ENCODE peak calls at places on chromosomes 3 and 15, in five cellular contexts. B is sigmoid colon, S is suprapubic skin, O is body of pancreas, W is K562. Q is an unnamed sample.

GRCh38 chr15:83287541-83288027 is 3.1 kb upstream of the BNC1 start:
- DNase-seq in B (no peak), S (no peak), O (no peak), W (no peak), Q (no peak)

GRCh38 chr3:121951291-121951690 is 57.1 kb downstream of the SLC15A2 start:
- DNase-seq in B (no peak), S (no peak), O (no peak), W (no peak), Q (no peak)

GRCh38 chr3:100709840-100710235 is 544 bp downstream of the TFG start:
- DNase-seq in B (peak; percentile 72), S (no peak), O (peak; percentile 38), W (peak; percentile 61), Q (peak; percentile 64)

GRCh38 chr15:54099010-54099409 is 120.8 kb downstream of the UNC13C start:
- DNase-seq in B (no peak), S (no peak), O (no peak), W (no peak), Q (no peak)

GRCh38 chr3:185656321-185656840 is 70.3 kb downstream of the SENP2 start:
- DNase-seq in B (peak; percentile 88), S (peak; percentile 83), O (no peak), W (no peak), Q (peak; percentile 56)

GRCh38 chr15:68783226-68784054 is 37.3 kb downstream of the ANP32A start:
- DNase-seq in B (peak; percentile 63), S (peak; percentile 61), O (peak; percentile 71), W (peak; percentile 59), Q (no peak)

GRCh38 chr3:24299801-24300626 is 194.6 kb downstream of the THRB start:
- DNase-seq in B (no peak), S (no peak), O (no peak), W (peak; percentile 20), Q (no peak)

GRCh38 chr15:49121901-49122300 is 33.5 kb downstream of the COPS2 start:
- DNase-seq in B (no peak), S (no peak), O (no peak), W (no peak), Q (no peak)

GRCh38 chr3:139434764-139435291 is 41.5 kb downstream of the RBP2 start:
- DNase-seq in B (no peak), S (no peak), O (no peak), W (no peak), Q (no peak)

GRCh38 chr15:62612183-62612733 is 430.3 kb upstream of the TPM1 start:
- DNase-seq in B (no peak), S (no peak), O (no peak), W (no peak), Q (no peak)

GRCh38 chr15:89385596-89386242 is 51.1 kb upstream of the POLG start:
- DNase-seq in B (no peak), S (no peak), O (no peak), W (no peak), Q (no peak)

GRCh38 chr3:10334461-10334860 is 13.5 kb upstream of the SEC13 start:
- DNase-seq in B (no peak), S (no peak), O (no peak), W (peak; percentile 72), Q (peak; percentile 30)

GRCh38 chr3:23888617-23889228 is 28.1 kb downstream of the NKIRAS1 start:
- DNase-seq in B (no peak), S (no peak), O (no peak), W (no peak), Q (no peak)

GRCh38 chr3:16918683-16919025 is 33.9 kb downstream of the PLCL2 start:
- DNase-seq in B (no peak), S (no peak), O (no peak), W (no peak), Q (no peak)
- TF ChIP-seq POLR2A in B (no peak), S (no peak), O (no peak), W (no peak), Q (no peak)

GRCh38 chr3:177056927-177057326 is 140.4 kb downstream of the TBL1XR1 start:
- DNase-seq in B (no peak), S (no peak), O (no peak), W (no peak), Q (no peak)

GRCh38 chr3:177058647-177059046 is 138.6 kb downstream of the TBL1XR1 start:
- DNase-seq in B (no peak), S (no peak), O (no peak), W (no peak), Q (no peak)

GRCh38 chr3:177053107-177053506 is 144.2 kb downstream of the TBL1XR1 start:
- DNase-seq in B (no peak), S (no peak), O (no peak), W (no peak), Q (no peak)

GRCh38 chr3:177057768-177058167 is 139.5 kb downstream of the TBL1XR1 start:
- DNase-seq in B (no peak), S (no peak), O (no peak), W (no peak), Q (no peak)

DNA sequence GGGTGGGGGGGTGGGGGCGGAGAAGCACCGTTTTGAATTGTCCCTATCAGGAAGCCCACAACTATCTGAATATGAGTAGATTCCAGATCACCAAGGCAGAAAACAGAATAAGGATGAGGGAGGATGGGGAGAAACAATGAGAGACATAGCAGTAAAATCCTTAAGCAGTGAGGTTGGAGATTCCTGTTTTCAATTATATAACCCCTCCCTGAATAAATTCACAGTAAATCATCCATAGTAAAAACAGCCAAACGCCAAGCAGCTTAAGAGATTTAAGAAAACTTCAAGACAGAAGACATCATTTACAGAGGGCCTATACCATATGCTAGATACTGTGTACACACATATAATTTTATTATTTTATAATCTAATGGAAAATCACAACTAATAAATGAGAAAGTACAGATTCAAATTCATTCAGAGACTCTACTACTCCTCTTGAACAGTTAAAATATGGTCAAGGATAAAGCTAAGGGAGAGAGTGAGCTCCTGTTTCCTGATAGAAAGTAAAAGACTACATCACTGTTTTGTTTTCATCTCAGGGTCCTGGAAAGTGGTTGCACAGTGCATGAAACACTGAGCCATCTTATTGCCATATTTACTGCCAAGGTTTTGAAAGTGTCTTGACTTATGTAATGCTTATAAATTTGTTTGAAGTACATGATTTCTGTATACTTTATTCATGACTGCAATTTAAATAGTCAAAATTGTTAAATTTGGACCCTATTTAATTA is 141.6 kb downstream of the TBL1XR1 start:
- DNase-seq in B (no peak), S (no peak), O (no peak), W (peak; percentile 13), Q (no peak)
- H3K4me1 ChIP-seq in B (no peaks in the 10 kb centered on the region), S (peaks cover 15% of the 10 kb centered on the region), O (no peaks in the 10 kb centered on the region), W (no peaks in the 10 kb centered on the region), Q (no peaks in the 10 kb centered on the region)

DNA sequence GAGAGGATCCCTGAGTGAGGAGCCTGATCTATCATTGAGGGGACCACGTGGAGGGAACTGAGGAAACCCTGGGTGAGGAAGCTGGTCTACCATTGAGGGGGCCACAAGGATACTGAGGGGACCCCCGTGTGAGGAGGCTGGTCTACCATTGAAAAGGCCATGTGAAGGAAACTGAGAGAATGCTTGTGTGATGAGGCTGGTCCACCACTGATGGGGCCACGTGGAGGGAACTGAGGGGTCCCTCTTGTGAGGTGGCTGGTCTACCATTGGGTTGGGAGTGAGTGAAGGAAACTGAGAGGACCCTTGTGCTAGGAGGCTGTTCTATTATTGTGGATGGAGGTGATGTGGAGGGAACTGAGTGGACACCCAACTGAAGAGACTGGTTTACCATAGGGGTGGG is 161.3 kb downstream of the FBLN2 start:
- DNase-seq in B (peak; percentile 21), S (peak; percentile 15), O (no peak), W (no peak), Q (no peak)
- H3K9me3 ChIP-seq in B (no peaks in the 10 kb centered on the region), S (no peaks in the 10 kb centered on the region), O (no peaks in the 10 kb centered on the region), W (no peaks in the 10 kb centered on the region), Q (no peaks in the 10 kb centered on the region)

GRCh38 chr15:45773149-45773548 is 138.3 kb downstream of the SQOR start:
- DNase-seq in B (no peak), S (no peak), O (no peak), W (no peak), Q (no peak)
- TF ChIP-seq POLR2A in B (no peak), S (no peak), O (no peak), W (no peak), Q (no peak)

GRCh38 chr15:77426871-77427270 is 6.2 kb downstream of the HMG20A start:
- DNase-seq in B (no peak), S (no peak), O (no peak), W (no peak), Q (no peak)
- H3K4me1 ChIP-seq in B (no peaks in the 10 kb centered on the region), S (peaks cover 17% of the 10 kb centered on the region), O (peaks cover 25% of the 10 kb centered on the region), W (peaks cover 4% of the 10 kb centered on the region), Q (peaks cover 30% of the 10 kb centered on the region)

Q was measured in heart left ventricle.